ENCODE peak calls at places on chromosomes 4 and X, in ten cellular contexts. F is skeletal muscle cell; L is CD8-positive, alpha-beta memory T cell; G is body of pancreas; B is IMR-90; D is iPS DF 6.9; C is CD8-positive, alpha-beta T cell; Q is right cardiac atrium; R is astrocyte of the spinal cord; Y is mucosa of descending colon. V is an unnamed sample.

GRCh38 chr4:74447636-74448233 is 2.8 kb downstream of the AREG start:
- DNase-seq in F (no peak), D (no peak), Y (no peak), Q (no peak), B (no peak), L (no peak), R (no peak), C (no peak), G (no peak), V (no peak)

GRCh38 chr4:139760558-139760957 is 94.9 kb downstream of the MGST2 start:
- DNase-seq in D (no peak), Q (no peak), Y (no peak), C (no peak), G (no peak), L (no peak), B (no peak), F (no peak), R (no peak), V (no peak)

GRCh38 chr4:171478181-171478580 is 335.0 kb upstream of the GALNTL6 start:
- DNase-seq in F (no peak), G (no peak), Q (no peak), Y (no peak), L (no peak), C (no peak), B (no peak), D (no peak), R (no peak), V (no peak)

GRCh38 chr4:182286936-182287335 is 43.7 kb downstream of the TENM3 start:
- DNase-seq in F (no peak), D (no peak), L (no peak), Y (no peak), Q (no peak), C (no peak), G (no peak), B (no peak), R (no peak), V (no peak)

GRCh38 chrX:104270916-104271512 is 16.3 kb upstream of the ESX1 start:
- DNase-seq in B (peak; percentile 22), G (peak; percentile 25), L (no peak), Y (peak; percentile 42), Q (peak; percentile 26), F (no peak), D (no peak), R (peak; percentile 36), C (peak; percentile 12), V (no peak)

GRCh38 chrX:70973221-70973620 is 42.3 kb upstream of the SLC7A3 start:
- DNase-seq in R (no peak), Q (no peak), G (no peak), Y (no peak), L (no peak), B (peak; percentile 5), C (no peak), F (no peak), D (no peak), V (no peak)

GRCh38 chrX:42242044-42242443 is 318.7 kb upstream of the CASK start:
- DNase-seq in L (no peak), G (no peak), R (no peak), B (no peak), Y (no peak), C (no peak), Q (no peak), F (no peak), D (no peak), V (no peak)

GRCh38 chr4:15744016-15744415 is 34.1 kb upstream of the CD38 start:
- DNase-seq in D (no peak), G (no peak), L (no peak), R (peak; percentile 22), Y (no peak), B (peak; percentile 55), C (no peak), F (no peak), Q (no peak), V (no peak)

GRCh38 chr4:7194251-7195137 is 2.2 kb downstream of the SORCS2 start:
- DNase-seq in L (no peak), R (no peak), G (no peak), C (no peak), F (no peak), Y (peak; percentile 27), D (no peak), B (no peak), Q (no peak), V (peak; percentile 63)

GRCh38 chr4:2051086-2051485 is 8.0 kb upstream of the NAT8L start:
- DNase-seq in B (no peak), D (no peak), Y (no peak), C (no peak), Q (no peak), R (no peak), G (no peak), F (no peak), L (no peak), V (no peak)

GRCh38 chr4:76764251-76764650 is 133.7 kb downstream of the SOWAHB start:
- DNase-seq in F (peak; percentile 52), Y (no peak), L (no peak), B (peak; percentile 82), D (no peak), C (no peak), R (peak; percentile 70), Q (no peak), G (no peak), V (no peak)

GRCh38 chr4:150582881-150583286 is 933 bp downstream of the MAB21L2 start:
- DNase-seq in G (no peak), F (no peak), R (peak; percentile 43), Y (no peak), B (peak; percentile 51), Q (peak; percentile 16), L (no peak), C (no peak), D (no peak), V (no peak)

GRCh38 chr4:86670739-86671138 is 76.6 kb downstream of the PTPN13 start:
- DNase-seq in R (peak; percentile 51), L (no peak), Y (no peak), D (no peak), Q (no peak), C (no peak), G (no peak), F (peak; percentile 62), B (peak; percentile 83), V (no peak)

GRCh38 chr4:83152771-83153170 is 38.2 kb upstream of the PLAC8 start:
- DNase-seq in R (no peak), C (no peak), B (no peak), G (no peak), Q (no peak), D (no peak), L (no peak), F (no peak), Y (no peak), V (no peak)

GRCh38 chr4:101938836-101939235 is 148.3 kb downstream of the BANK1 start:
- DNase-seq in C (no peak), Q (no peak), G (no peak), L (no peak), D (no peak), R (no peak), B (no peak), F (no peak), Y (no peak), V (no peak)

GRCh38 chrX:73849054-73849453 is 286.1 kb downstream of the CHIC1 start:
- DNase-seq in D (no peak), F (no peak), Q (no peak), R (no peak), B (no peak), L (no peak), C (no peak), G (no peak), Y (no peak), V (no peak)

GRCh38 chr4:170005472-170005871 is 20.7 kb downstream of the MFAP3L start:
- DNase-seq in G (no peak), R (peak; percentile 53), B (no peak), Y (no peak), L (no peak), Q (no peak), D (no peak), C (no peak), F (no peak), V (no peak)

GRCh38 chr4:10620935-10621488 is 63.6 kb downstream of the CLNK start:
- DNase-seq in F (no peak), D (no peak), Q (no peak), R (no peak), B (no peak), L (no peak), G (no peak), C (no peak), Y (no peak), V (no peak)

GRCh38 chr4:13348216-13348615 is 135.9 kb downstream of the RAB28 start:
- DNase-seq in D (no peak), R (no peak), Q (no peak), L (no peak), F (no peak), C (no peak), B (no peak), G (no peak), Y (no peak), V (no peak)

DNA sequence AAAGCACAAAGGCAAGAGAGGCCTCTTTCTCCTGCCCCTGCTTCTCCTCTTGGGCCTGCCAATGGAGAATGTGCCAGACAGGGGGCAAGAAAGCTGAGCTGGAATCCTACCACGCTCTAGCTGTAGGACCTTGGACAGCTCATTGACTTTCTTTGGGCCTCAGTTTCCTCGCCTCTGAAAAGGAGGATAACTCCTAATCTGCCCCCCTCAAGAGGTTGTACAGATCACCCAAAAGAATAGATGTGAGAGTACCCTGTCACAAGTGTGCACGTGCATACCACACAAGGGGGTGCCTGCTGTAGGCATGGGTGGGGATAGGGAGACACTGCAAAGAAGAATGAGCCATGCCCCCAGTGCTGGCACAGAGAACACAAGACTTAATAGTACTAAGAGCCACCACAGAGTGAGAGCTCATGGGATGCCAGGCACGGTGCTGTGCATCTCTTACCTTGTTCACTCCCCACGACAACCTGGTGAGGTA is 2.3 kb downstream of the SASH3 start:
- DNase-seq in G (no peak), Q (no peak), C (no peak), L (no peak), D (no peak), Y (no peak), R (no peak), F (no peak), B (no peak), V (no peak)
- H3K4me3 ChIP-seq in G (no peak overlapping the region), Q (no peak overlapping the region), C (peak overlapping the region; percentile 75), L (peak overlapping the region; percentile 72), D (no peak overlapping the region), Y (no peak overlapping the region), R (no peak overlapping the region), F (no peak overlapping the region), B (no peak overlapping the region), V (no peak overlapping the region)

GRCh38 chrX:69221239-69222102 is 56.2 kb upstream of the PJA1 start:
- DNase-seq in R (no peak), L (no peak), C (no peak), F (no peak), Y (no peak), D (no peak), G (no peak), Q (no peak), B (no peak), V (no peak)
- H3K4me3 ChIP-seq in R (no peak overlapping the region), L (no peak overlapping the region), C (no peak overlapping the region), F (no peak overlapping the region), Y (no peak overlapping the region), D (no peak overlapping the region), G (no peak overlapping the region), Q (no peak overlapping the region), B (no peak overlapping the region), V (no peak overlapping the region)

GRCh38 chr4:3387943-3388348 is 53.8 kb upstream of the HGFAC start:
- DNase-seq in G (peak; percentile 41), L (no peak), Q (peak; percentile 92), D (no peak), B (peak; percentile 23), F (no peak), C (no peak), R (peak; percentile 19), Y (peak; percentile 76), V (peak; percentile 72)
- H3K4me3 ChIP-seq in G (no peak overlapping the region), L (no peak overlapping the region), Q (peak overlapping the region; percentile 31), D (no peak overlapping the region), B (peak overlapping the region; percentile 8), F (peak overlapping the region; percentile 15), C (no peak overlapping the region), R (no peak overlapping the region), Y (no peak overlapping the region), V (peak overlapping the region; percentile 32)

GRCh38 chr4:146654648-146654975 is 15.9 kb downstream of the POU4F2 start:
- DNase-seq in G (no peak), L (no peak), C (no peak), Q (no peak), B (no peak), D (no peak), R (no peak), F (no peak), Y (no peak), V (no peak)
- H3K4me3 ChIP-seq in G (no peak overlapping the region), L (no peak overlapping the region), C (no peak overlapping the region), Q (peak overlapping the region; percentile 75), B (peak overlapping the region; percentile 37), D (peak overlapping the region; percentile 25), R (peak overlapping the region; percentile 34), F (peak overlapping the region; percentile 47), Y (no peak overlapping the region), V (peak overlapping the region; percentile 50)

V was measured in SJCRH30.